ENCODE peak calls at places on chromosomes 3 and 15, in seven cellular contexts. One of them, this sample, is unnamed.

GRCh38 chr15:68025860-68026424 is 28.2 kb upstream of the PIAS1 start:
- DNase-seq in MM.1S: no peak
- DNase-seq in fibroblast of the aortic adventitia: peak; percentile 63
- DNase-seq in fibroblast of lung: peak; percentile 70
- DNase-seq in GM23248: no peak
- DNase-seq in fibroblast of mammary gland: no peak
- DNase-seq in right cardiac atrium: no peak
- DNase-seq in this sample: no peak

GRCh38 chr15:77623008-77623877 is 9.5 kb downstream of the LINGO1 start:
- DNase-seq in MM.1S: no peak
- DNase-seq in fibroblast of the aortic adventitia: no peak
- DNase-seq in fibroblast of lung: no peak
- DNase-seq in GM23248: no peak
- DNase-seq in fibroblast of mammary gland: no peak
- DNase-seq in right cardiac atrium: no peak
- DNase-seq in this sample: no peak

GRCh38 chr3:54123538-54124196 is 1.3 kb downstream of the CACNA2D3 start:
- DNase-seq in MM.1S: no peak
- DNase-seq in fibroblast of the aortic adventitia: peak; percentile 5
- DNase-seq in fibroblast of lung: peak; percentile 4
- DNase-seq in GM23248: no peak
- DNase-seq in fibroblast of mammary gland: no peak
- DNase-seq in right cardiac atrium: no peak
- DNase-seq in this sample: no peak

GRCh38 chr3:71694358-71694999 is 30.7 kb downstream of the EIF4E3 start:
- DNase-seq in MM.1S: no peak
- DNase-seq in fibroblast of the aortic adventitia: peak; percentile 46
- DNase-seq in fibroblast of lung: peak; percentile 74
- DNase-seq in GM23248: peak; percentile 78
- DNase-seq in fibroblast of mammary gland: peak; percentile 73
- DNase-seq in right cardiac atrium: no peak
- DNase-seq in this sample: no peak

GRCh38 chr15:36332301-36332700 is 247.1 kb upstream of the CDIN1 start:
- DNase-seq in MM.1S: no peak
- DNase-seq in fibroblast of the aortic adventitia: peak; percentile 43
- DNase-seq in fibroblast of lung: peak; percentile 69
- DNase-seq in GM23248: peak; percentile 64
- DNase-seq in fibroblast of mammary gland: peak; percentile 19
- DNase-seq in right cardiac atrium: no peak
- DNase-seq in this sample: no peak

GRCh38 chr15:79132770-79133169 is 42.2 kb upstream of the RASGRF1 start:
- DNase-seq in MM.1S: no peak
- DNase-seq in fibroblast of the aortic adventitia: no peak
- DNase-seq in fibroblast of lung: no peak
- DNase-seq in GM23248: no peak
- DNase-seq in fibroblast of mammary gland: peak; percentile 1
- DNase-seq in right cardiac atrium: no peak
- DNase-seq in this sample: no peak

GRCh38 chr3:189099031-189099471 is 72.7 kb upstream of the TPRG1 start:
- DNase-seq in MM.1S: no peak
- DNase-seq in fibroblast of the aortic adventitia: peak; percentile 83
- DNase-seq in fibroblast of lung: no peak
- DNase-seq in GM23248: peak; percentile 48
- DNase-seq in fibroblast of mammary gland: peak; percentile 71
- DNase-seq in right cardiac atrium: peak; percentile 96
- DNase-seq in this sample: no peak

GRCh38 chr15:36024066-36024465 is 478.1 kb upstream of the DPH6 start:
- DNase-seq in MM.1S: no peak
- DNase-seq in fibroblast of the aortic adventitia: no peak
- DNase-seq in fibroblast of lung: peak; percentile 3
- DNase-seq in GM23248: no peak
- DNase-seq in fibroblast of mammary gland: peak; percentile 7
- DNase-seq in right cardiac atrium: peak; percentile 63
- DNase-seq in this sample: no peak

GRCh38 chr3:129606522-129607390 is at the start of gene PLXND1:
- DNase-seq in MM.1S: peak; percentile 38
- DNase-seq in fibroblast of the aortic adventitia: peak; percentile 64
- DNase-seq in fibroblast of lung: peak; percentile 62
- DNase-seq in GM23248: peak; percentile 80
- DNase-seq in fibroblast of mammary gland: peak; percentile 64
- DNase-seq in right cardiac atrium: peak; percentile 95
- DNase-seq in this sample: no peak

GRCh38 chr3:8845641-8846040 is 76.2 kb upstream of the OXTR start:
- DNase-seq in MM.1S: no peak
- DNase-seq in fibroblast of the aortic adventitia: no peak
- DNase-seq in fibroblast of lung: peak; percentile 79
- DNase-seq in GM23248: peak; percentile 84
- DNase-seq in fibroblast of mammary gland: peak; percentile 61
- DNase-seq in right cardiac atrium: no peak
- DNase-seq in this sample: no peak

GRCh38 chr15:100105101-100105500 is 236.7 kb downstream of the ADAMTS17 start:
- DNase-seq in MM.1S: no peak
- DNase-seq in fibroblast of the aortic adventitia: no peak
- DNase-seq in fibroblast of lung: no peak
- DNase-seq in GM23248: no peak
- DNase-seq in fibroblast of mammary gland: no peak
- DNase-seq in right cardiac atrium: no peak
- DNase-seq in this sample: no peak

GRCh38 chr3:128330301-128330845 is 136.3 kb downstream of the DNAJB8 start:
- DNase-seq in MM.1S: no peak
- DNase-seq in fibroblast of the aortic adventitia: no peak
- DNase-seq in fibroblast of lung: no peak
- DNase-seq in GM23248: no peak
- DNase-seq in fibroblast of mammary gland: no peak
- DNase-seq in right cardiac atrium: no peak
- DNase-seq in this sample: no peak

GRCh38 chr15:57327985-57328471 is 48.3 kb upstream of the CGNL1 start:
- DNase-seq in MM.1S: no peak
- DNase-seq in fibroblast of the aortic adventitia: peak; percentile 95
- DNase-seq in fibroblast of lung: peak; percentile 99
- DNase-seq in GM23248: peak; percentile 100
- DNase-seq in fibroblast of mammary gland: peak; percentile 99
- DNase-seq in right cardiac atrium: peak; percentile 48
- DNase-seq in this sample: no peak

GRCh38 chr3:168570404-168571173 is 474.9 kb upstream of the GOLIM4 start:
- DNase-seq in MM.1S: no peak
- DNase-seq in fibroblast of the aortic adventitia: no peak
- DNase-seq in fibroblast of lung: no peak
- DNase-seq in GM23248: no peak
- DNase-seq in fibroblast of mammary gland: no peak
- DNase-seq in right cardiac atrium: no peak
- DNase-seq in this sample: no peak

GRCh38 chr3:50194903-50195500 is 3.6 kb downstream of the GNAT1 start:
- DNase-seq in MM.1S: no peak
- DNase-seq in fibroblast of the aortic adventitia: no peak
- DNase-seq in fibroblast of lung: no peak
- DNase-seq in GM23248: peak; percentile 56
- DNase-seq in fibroblast of mammary gland: no peak
- DNase-seq in right cardiac atrium: peak; percentile 60
- DNase-seq in this sample: peak; percentile 25

GRCh38 chr15:85543741-85544155 is 163.3 kb downstream of the AKAP13 start:
- DNase-seq in MM.1S: no peak
- DNase-seq in fibroblast of the aortic adventitia: no peak
- DNase-seq in fibroblast of lung: no peak
- DNase-seq in GM23248: no peak
- DNase-seq in fibroblast of mammary gland: no peak
- DNase-seq in right cardiac atrium: peak; percentile 79
- DNase-seq in this sample: peak; percentile 85

GRCh38 chr3:177109688-177110087 is 87.6 kb downstream of the TBL1XR1 start:
- DNase-seq in MM.1S: no peak
- DNase-seq in fibroblast of the aortic adventitia: no peak
- DNase-seq in fibroblast of lung: no peak
- DNase-seq in GM23248: no peak
- DNase-seq in fibroblast of mammary gland: no peak
- DNase-seq in right cardiac atrium: no peak
- DNase-seq in this sample: no peak

GRCh38 chr3:128935922-128936321 is 56.5 kb downstream of the ACAD9 start:
- DNase-seq in MM.1S: no peak
- DNase-seq in fibroblast of the aortic adventitia: no peak
- DNase-seq in fibroblast of lung: no peak
- DNase-seq in GM23248: no peak
- DNase-seq in fibroblast of mammary gland: no peak
- DNase-seq in right cardiac atrium: no peak
- DNase-seq in this sample: no peak

GRCh38 chr3:190585771-190586630 is 72.1 kb downstream of the IL1RAP start:
- DNase-seq in MM.1S: no peak
- DNase-seq in fibroblast of the aortic adventitia: peak; percentile 81
- DNase-seq in fibroblast of lung: peak; percentile 94
- DNase-seq in GM23248: peak; percentile 98
- DNase-seq in fibroblast of mammary gland: peak; percentile 98
- DNase-seq in right cardiac atrium: no peak
- DNase-seq in this sample: no peak

GRCh38 chr3:122800838-122801237 is 6.0 kb downstream of the SLC49A4 start:
- DNase-seq in MM.1S: no peak
- DNase-seq in fibroblast of the aortic adventitia: no peak
- DNase-seq in fibroblast of lung: no peak
- DNase-seq in GM23248: no peak
- DNase-seq in fibroblast of mammary gland: no peak
- DNase-seq in right cardiac atrium: no peak
- DNase-seq in this sample: no peak

GRCh38 chr3:106431698-106432097 is 562.9 kb upstream of the CBLB start:
- DNase-seq in MM.1S: no peak
- DNase-seq in fibroblast of the aortic adventitia: peak; percentile 48
- DNase-seq in fibroblast of lung: peak; percentile 13
- DNase-seq in GM23248: no peak
- DNase-seq in fibroblast of mammary gland: no peak
- DNase-seq in right cardiac atrium: no peak
- DNase-seq in this sample: no peak

GRCh38 chr3:104952587-104952986 is 414.1 kb upstream of the ALCAM start:
- DNase-seq in MM.1S: no peak
- DNase-seq in fibroblast of the aortic adventitia: peak; percentile 88
- DNase-seq in fibroblast of lung: peak; percentile 97
- DNase-seq in GM23248: peak; percentile 71
- DNase-seq in fibroblast of mammary gland: peak; percentile 89
- DNase-seq in right cardiac atrium: no peak
- DNase-seq in this sample: no peak

GRCh38 chr3:56904526-56905245 is 102.9 kb upstream of the ARHGEF3 start:
- DNase-seq in MM.1S: no peak
- DNase-seq in fibroblast of the aortic adventitia: no peak
- DNase-seq in fibroblast of lung: no peak
- DNase-seq in GM23248: no peak
- DNase-seq in fibroblast of mammary gland: peak; percentile 36
- DNase-seq in right cardiac atrium: no peak
- DNase-seq in this sample: no peak

GRCh38 chr3:197151562-197151961 is 121.9 kb upstream of the MELTF start:
- DNase-seq in MM.1S: no peak
- DNase-seq in fibroblast of the aortic adventitia: peak; percentile 70
- DNase-seq in fibroblast of lung: peak; percentile 52
- DNase-seq in GM23248: peak; percentile 76
- DNase-seq in fibroblast of mammary gland: peak; percentile 87
- DNase-seq in right cardiac atrium: no peak
- DNase-seq in this sample: no peak

GRCh38 chr3:114498779-114499370 is 205.0 kb downstream of the TIGIT start:
- DNase-seq in MM.1S: no peak
- DNase-seq in fibroblast of the aortic adventitia: peak; percentile 82
- DNase-seq in fibroblast of lung: peak; percentile 95
- DNase-seq in GM23248: peak; percentile 87
- DNase-seq in fibroblast of mammary gland: peak; percentile 86
- DNase-seq in right cardiac atrium: no peak
- DNase-seq in this sample: no peak

GRCh38 chr3:113266738-113267137 is 55.4 kb downstream of the BOC start:
- DNase-seq in MM.1S: no peak
- DNase-seq in fibroblast of the aortic adventitia: no peak
- DNase-seq in fibroblast of lung: no peak
- DNase-seq in GM23248: no peak
- DNase-seq in fibroblast of mammary gland: no peak
- DNase-seq in right cardiac atrium: no peak
- DNase-seq in this sample: no peak

GRCh38 chr3:185308126-185308754 is 54.4 kb upstream of the EHHADH start:
- DNase-seq in MM.1S: peak; percentile 84
- DNase-seq in fibroblast of the aortic adventitia: peak; percentile 77
- DNase-seq in fibroblast of lung: peak; percentile 30
- DNase-seq in GM23248: peak; percentile 56
- DNase-seq in fibroblast of mammary gland: peak; percentile 62
- DNase-seq in right cardiac atrium: no peak
- DNase-seq in this sample: peak; percentile 55

GRCh38 chr3:88221726-88222125 is 72.0 kb downstream of the C3orf38 start:
- DNase-seq in MM.1S: no peak
- DNase-seq in fibroblast of the aortic adventitia: no peak
- DNase-seq in fibroblast of lung: no peak
- DNase-seq in GM23248: no peak
- DNase-seq in fibroblast of mammary gland: no peak
- DNase-seq in right cardiac atrium: no peak
- DNase-seq in this sample: no peak
- H3K4me3 ChIP-seq in MM.1S: no peak overlapping the region
- H3K4me3 ChIP-seq in fibroblast of the aortic adventitia: no peak overlapping the region
- H3K4me3 ChIP-seq in fibroblast of lung: no peak overlapping the region
- H3K4me3 ChIP-seq in GM23248: no peak overlapping the region
- H3K4me3 ChIP-seq in fibroblast of mammary gland: no peak overlapping the region
- H3K4me3 ChIP-seq in right cardiac atrium: no peak overlapping the region
- H3K4me3 ChIP-seq in this sample: no peak overlapping the region

GRCh38 chr3:31265646-31266423 is 266.9 kb upstream of the STT3B start:
- DNase-seq in MM.1S: no peak
- DNase-seq in fibroblast of the aortic adventitia: peak; percentile 26
- DNase-seq in fibroblast of lung: no peak
- DNase-seq in GM23248: no peak
- DNase-seq in fibroblast of mammary gland: no peak
- DNase-seq in right cardiac atrium: no peak
- DNase-seq in this sample: no peak

GRCh38 chr3:31268868-31269267 is 263.9 kb upstream of the STT3B start:
- DNase-seq in MM.1S: no peak
- DNase-seq in fibroblast of the aortic adventitia: no peak
- DNase-seq in fibroblast of lung: no peak
- DNase-seq in GM23248: no peak
- DNase-seq in fibroblast of mammary gland: no peak
- DNase-seq in right cardiac atrium: no peak
- DNase-seq in this sample: peak; percentile 91

DNA sequence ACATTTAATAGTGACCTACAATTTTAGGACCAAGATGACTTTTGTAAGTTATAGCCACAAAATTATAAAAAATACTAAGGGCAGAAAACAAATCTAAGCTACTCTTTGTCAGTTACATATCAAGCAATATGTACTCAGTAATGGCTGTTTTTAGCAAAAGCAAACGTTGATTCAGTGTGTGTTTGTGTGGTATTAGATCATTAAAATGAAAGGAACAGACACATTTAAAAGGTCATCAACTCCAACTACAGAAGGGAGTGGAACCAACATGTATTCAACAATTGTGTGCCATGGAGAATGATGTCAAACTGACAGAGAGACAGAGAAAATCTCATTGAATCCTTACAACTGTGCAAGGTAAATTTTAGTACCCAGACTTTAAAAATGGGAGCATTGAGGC is 268.8 kb upstream of the STT3B start:
- DNase-seq in MM.1S: no peak
- DNase-seq in fibroblast of the aortic adventitia: no peak
- DNase-seq in fibroblast of lung: no peak
- DNase-seq in GM23248: no peak
- DNase-seq in fibroblast of mammary gland: no peak
- DNase-seq in right cardiac atrium: no peak
- DNase-seq in this sample: no peak
- H3K4me3 ChIP-seq in MM.1S: no peak overlapping the region
- H3K4me3 ChIP-seq in fibroblast of the aortic adventitia: no peak overlapping the region
- H3K4me3 ChIP-seq in fibroblast of lung: no peak overlapping the region
- H3K4me3 ChIP-seq in GM23248: no peak overlapping the region
- H3K4me3 ChIP-seq in fibroblast of mammary gland: no peak overlapping the region
- H3K4me3 ChIP-seq in right cardiac atrium: no peak overlapping the region
- H3K4me3 ChIP-seq in this sample: no peak overlapping the region

GRCh38 chr3:46845860-46846623 is 17.2 kb downstream of the MYL3 start:
- DNase-seq in MM.1S: peak; percentile 31
- DNase-seq in fibroblast of the aortic adventitia: peak; percentile 60
- DNase-seq in fibroblast of lung: peak; percentile 79
- DNase-seq in GM23248: peak; percentile 95
- DNase-seq in fibroblast of mammary gland: peak; percentile 77
- DNase-seq in right cardiac atrium: peak; percentile 94
- DNase-seq in this sample: no peak
- H3K4me3 ChIP-seq in MM.1S: peak overlapping the region; percentile 73
- H3K4me3 ChIP-seq in fibroblast of the aortic adventitia: peak overlapping the region; percentile 48
- H3K4me3 ChIP-seq in fibroblast of lung: peak overlapping the region; percentile 43
- H3K4me3 ChIP-seq in GM23248: peak overlapping the region; percentile 67
- H3K4me3 ChIP-seq in fibroblast of mammary gland: peak overlapping the region; percentile 37
- H3K4me3 ChIP-seq in right cardiac atrium: peak overlapping the region; percentile 38
- H3K4me3 ChIP-seq in this sample: no peak overlapping the region

GRCh38 chr3:33883538-33884203 is 85.2 kb downstream of the PDCD6IP start:
- DNase-seq in MM.1S: peak; percentile 55
- DNase-seq in fibroblast of the aortic adventitia: peak; percentile 71
- DNase-seq in fibroblast of lung: peak; percentile 15
- DNase-seq in GM23248: peak; percentile 62
- DNase-seq in fibroblast of mammary gland: peak; percentile 60
- DNase-seq in right cardiac atrium: no peak
- DNase-seq in this sample: peak; percentile 53
- H3K4me3 ChIP-seq in MM.1S: peak overlapping the region; percentile 21
- H3K4me3 ChIP-seq in fibroblast of the aortic adventitia: no peak overlapping the region
- H3K4me3 ChIP-seq in fibroblast of lung: no peak overlapping the region
- H3K4me3 ChIP-seq in GM23248: peak overlapping the region; percentile 28
- H3K4me3 ChIP-seq in fibroblast of mammary gland: no peak overlapping the region
- H3K4me3 ChIP-seq in right cardiac atrium: peak overlapping the region; percentile 20
- H3K4me3 ChIP-seq in this sample: no peak overlapping the region